ENCODE peak calls at places on chromosomes 5 and 9, in five cellular contexts. Q, V, W, Z and B are unnamed samples.
A peak's percentile ranks its signal among the peaks of the same experiment; 100 is the strongest.

GRCh38 chr5:113215401-113216060 is 219.3 kb downstream of the TSSK1B start:
- DNase-seq in Q (no peak), V (no peak), W (no peak), Z (peak; percentile 16), B (no peak)

GRCh38 chr5:179319741-179320281 is 25.4 kb downstream of the ADAMTS2 start:
- DNase-seq in Q (no peak), V (peak; percentile 63), W (no peak), Z (peak; percentile 48), B (no peak)

GRCh38 chr5:9473624-9474023 is 72.3 kb downstream of the SEMA5A start:
- DNase-seq in Q (no peak), V (no peak), W (no peak), Z (no peak), B (no peak)

GRCh38 chr9:97046228-97046627 is 7.3 kb upstream of the CTSV start:
- DNase-seq in Q (no peak), V (no peak), W (no peak), Z (no peak), B (peak; percentile 76)

GRCh38 chr5:89484962-89485361 is 602.0 kb upstream of the MEF2C start:
- DNase-seq in Q (no peak), V (no peak), W (no peak), Z (no peak), B (no peak)

GRCh38 chr5:158895573-158895972 is 204.1 kb downstream of the EBF1 start:
- DNase-seq in Q (no peak), V (no peak), W (no peak), Z (no peak), B (no peak)

GRCh38 chr5:89573336-89573735 is 690.4 kb upstream of the MEF2C start:
- DNase-seq in Q (no peak), V (no peak), W (no peak), Z (no peak), B (no peak)

GRCh38 chr5:15740383-15740782 is 240.4 kb downstream of the FBXL7 start:
- DNase-seq in Q (no peak), V (no peak), W (no peak), Z (no peak), B (no peak)

GRCh38 chr9:107489144-107489673 is 360 bp downstream of the KLF4 start:
- DNase-seq in Q (no peak), V (no peak), W (no peak), Z (no peak), B (no peak)

GRCh38 chr9:70170151-70170795 is 88.5 kb upstream of the SMC5 start:
- DNase-seq in Q (no peak), V (no peak), W (no peak), Z (no peak), B (no peak)

GRCh38 chr9:130119521-130120206 is 52.5 kb upstream of the NCS1 start:
- DNase-seq in Q (no peak), V (no peak), W (no peak), Z (no peak), B (no peak)

GRCh38 chr5:133508314-133508713 is 104.0 kb downstream of the FSTL4 start:
- DNase-seq in Q (no peak), V (no peak), W (no peak), Z (no peak), B (no peak)

GRCh38 chr5:64612349-64612961 is 77.8 kb upstream of the SHISAL2B start:
- DNase-seq in Q (peak; percentile 13), V (no peak), W (no peak), Z (no peak), B (peak; percentile 27)

GRCh38 chr5:111948517-111948916 is 191.5 kb upstream of the NREP start:
- DNase-seq in Q (no peak), V (no peak), W (no peak), Z (no peak), B (no peak)

GRCh38 chr5:171475551-171476035 is 56.1 kb downstream of the FGF18 start:
- DNase-seq in Q (no peak), V (no peak), W (no peak), Z (no peak), B (no peak)

GRCh38 chr5:1952456-1953099 is 69.9 kb upstream of the IRX4 start:
- DNase-seq in Q (no peak), V (no peak), W (no peak), Z (no peak), B (no peak)

GRCh38 chr5:95712347-95712958 is 18.7 kb upstream of the RHOBTB3 start:
- DNase-seq in Q (no peak), V (no peak), W (no peak), Z (no peak), B (no peak)

GRCh38 chr5:178221203-178221771 is 11.3 kb downstream of the PHYKPL start:
- DNase-seq in Q (no peak), V (no peak), W (no peak), Z (no peak), B (no peak)

GRCh38 chr5:98163796-98164493 is 609.5 kb upstream of the RGMB start:
- DNase-seq in Q (no peak), V (no peak), W (no peak), Z (no peak), B (no peak)

GRCh38 chr5:150502106-150502505 is 5.8 kb upstream of the NDST1 start:
- DNase-seq in Q (no peak), V (no peak), W (no peak), Z (no peak), B (no peak)

GRCh38 chr9:108617661-108618060 is 238.1 kb downstream of the ACTL7B start:
- DNase-seq in Q (no peak), V (no peak), W (no peak), Z (no peak), B (no peak)

GRCh38 chr5:167478156-167478555 is 813.3 kb upstream of the WWC1 start:
- DNase-seq in Q (no peak), V (no peak), W (no peak), Z (no peak), B (no peak)

GRCh38 chr9:76729980-76730737 is 34.1 kb upstream of the PCA3 start:
- DNase-seq in Q (no peak), V (no peak), W (no peak), Z (no peak), B (no peak)

GRCh38 chr9:85900504-85901201 is 40.3 kb upstream of the NAA35 start:
- DNase-seq in Q (no peak), V (no peak), W (no peak), Z (no peak), B (no peak)

GRCh38 chr5:103375356-103375755 is 116.8 kb downstream of the MACIR start:
- DNase-seq in Q (no peak), V (no peak), W (no peak), Z (no peak), B (no peak)

GRCh38 chr5:153158608-153159007 is 331.9 kb upstream of the GRIA1 start:
- DNase-seq in Q (no peak), V (no peak), W (no peak), Z (no peak), B (no peak)

GRCh38 chr5:34627794-34628193 is 28.3 kb upstream of the RAI14 start:
- DNase-seq in Q (no peak), V (no peak), W (no peak), Z (no peak), B (no peak)

GRCh38 chr9:69743930-69744329 is 15.9 kb downstream of the PTAR1 start:
- DNase-seq in Q (no peak), V (no peak), W (no peak), Z (no peak), B (no peak)

GRCh38 chr5:1781726-1782384 is 17.8 kb downstream of the MRPL36 start:
- DNase-seq in Q (no peak), V (peak; percentile 52), W (no peak), Z (no peak), B (no peak)

GRCh38 chr5:96588551-96588950 is 73.6 kb upstream of the CAST start:
- DNase-seq in Q (no peak), V (no peak), W (no peak), Z (no peak), B (no peak)

GRCh38 chr5:117713585-117714198 is 1139.1 kb upstream of the SEMA6A start:
- DNase-seq in Q (no peak), V (no peak), W (no peak), Z (no peak), B (no peak)
- TF ChIP-seq EP300 in Q (no peak), V (no peak), W (no peak), Z (no peak), B (no peak)

DNA sequence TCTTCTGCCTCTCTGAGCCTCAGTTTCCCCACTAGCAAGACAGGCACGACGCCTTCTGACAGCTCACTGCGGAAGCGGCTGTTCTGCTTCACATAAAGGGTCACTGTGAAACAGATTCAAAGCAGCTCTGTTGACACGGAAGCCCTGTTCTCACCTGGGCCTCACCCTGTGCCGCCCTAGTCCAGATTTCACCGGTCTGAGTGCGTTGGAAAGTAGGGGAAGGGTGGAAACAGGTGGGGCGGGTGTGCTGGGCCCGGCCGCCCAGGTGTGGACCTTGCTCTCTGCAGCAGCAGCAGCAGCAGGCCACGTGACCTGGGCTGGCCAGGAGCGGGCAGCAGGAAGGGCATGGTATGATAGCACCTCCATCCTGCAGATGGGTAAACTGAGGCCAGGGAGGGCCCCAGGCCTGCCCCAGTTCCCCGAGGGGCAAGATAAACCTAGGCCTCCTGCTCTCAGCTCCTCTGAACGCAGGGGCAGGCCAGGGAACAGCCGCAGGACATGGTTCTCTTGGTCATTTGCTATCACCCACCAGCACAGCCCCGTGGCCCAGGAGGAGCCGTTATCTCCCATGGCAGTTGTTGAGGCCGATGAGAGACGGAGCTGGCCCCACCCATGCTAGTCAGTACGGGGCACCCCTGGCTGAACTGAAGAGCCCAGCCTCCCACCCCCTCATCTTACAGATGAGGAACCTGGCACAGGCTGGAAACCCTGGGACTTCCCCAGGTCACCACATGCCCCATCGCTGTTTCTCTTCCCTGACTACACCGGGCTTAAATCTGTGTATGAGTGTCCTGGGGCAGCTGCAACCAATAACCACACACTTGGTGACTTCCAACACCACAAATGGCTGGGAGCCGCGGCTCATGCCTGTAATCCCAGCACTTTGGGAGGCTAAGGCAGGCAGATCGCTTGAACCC is 12.1 kb downstream of the PTGES2 start:
- DNase-seq in Q (peak; percentile 3), V (peak; percentile 61), W (no peak), Z (peak; percentile 66), B (peak; percentile 94)
- TF ChIP-seq EP300 in Q (no peak), V (no peak), W (no peak), Z (no peak), B (no peak)

DNA sequence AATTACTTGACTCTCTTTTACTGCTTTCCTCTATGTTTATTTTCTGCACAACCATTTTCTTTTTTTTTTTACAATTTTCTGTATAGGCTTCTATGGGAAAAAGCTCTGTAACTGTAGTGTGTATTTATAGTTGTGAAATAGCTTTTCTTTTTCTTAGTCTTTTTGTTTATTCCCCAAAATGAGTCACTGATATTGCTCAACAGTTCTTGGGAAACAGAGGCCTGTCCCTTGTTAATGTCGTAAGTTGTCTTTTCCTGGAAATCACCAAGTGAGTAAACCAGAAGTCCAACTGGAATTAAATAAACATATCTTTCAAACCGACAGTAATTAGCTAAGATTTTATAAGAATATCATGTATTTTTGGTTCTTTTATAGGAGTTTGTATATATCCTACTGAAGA is 325.1 kb upstream of the PRR16 start:
- DNase-seq in Q (no peak), V (no peak), W (no peak), Z (no peak), B (no peak)
- TF ChIP-seq EP300 in Q (peak; percentile 94), V (peak; percentile 79), W (no peak), Z (peak; percentile 75), B (no peak)

GRCh38 chr9:136118367-136119258 is at the start of gene TMEM250:
- DNase-seq in Q (peak; percentile 86), V (peak; percentile 98), W (peak; percentile 92), Z (peak; percentile 100), B (peak; percentile 97)
- TF ChIP-seq EP300 in Q (peak; percentile 64), V (peak; percentile 56), W (peak; percentile 54), Z (no peak), B (peak; percentile 26)